ENCODE peak calls at places on chromosomes 13 and 19, in four cellular contexts. One of them, this sample, is unnamed.

GRCh38 chr13:75129331-75129730 is 352.6 kb downstream of the TBC1D4 start:
- DNase-seq in K562: no peak
- DNase-seq in GM12878: no peak
- DNase-seq in HepG2: no peak
- DNase-seq in this sample: no peak

GRCh38 chr13:20487927-20488326 is 37.7 kb downstream of the CRYL1 start:
- DNase-seq in HepG2: no peak
- DNase-seq in GM12878: no peak
- DNase-seq in K562: no peak
- DNase-seq in this sample: no peak

GRCh38 chr13:110914293-110915056 is 394 bp downstream of the ANKRD10 start:
- DNase-seq in K562: peak; percentile 77
- DNase-seq in GM12878: no peak
- DNase-seq in HepG2: peak; percentile 58
- DNase-seq in this sample: peak; percentile 60

GRCh38 chr13:111359237-111359915 is 38.9 kb downstream of the TEX29 start:
- DNase-seq in HepG2: no peak
- DNase-seq in K562: no peak
- DNase-seq in GM12878: no peak
- DNase-seq in this sample: no peak

GRCh38 chr13:114126789-114127472 is 5.5 kb downstream of the RASA3 start:
- DNase-seq in GM12878: no peak
- DNase-seq in HepG2: no peak
- DNase-seq in K562: no peak
- DNase-seq in this sample: no peak

GRCh38 chr13:29520671-29521070 is 74.8 kb downstream of the SLC7A1 start:
- DNase-seq in K562: no peak
- DNase-seq in HepG2: no peak
- DNase-seq in GM12878: no peak
- DNase-seq in this sample: no peak

GRCh38 chr13:37869756-37870488 is at the start of gene TRPC4:
- DNase-seq in GM12878: no peak
- DNase-seq in HepG2: peak; percentile 12
- DNase-seq in K562: peak; percentile 54
- DNase-seq in this sample: peak; percentile 68

GRCh38 chr13:36431204-36432105 is 840 bp upstream of the CCNA1 start:
- DNase-seq in GM12878: no peak
- DNase-seq in HepG2: no peak
- DNase-seq in K562: no peak
- DNase-seq in this sample: peak; percentile 39

GRCh38 chr19:35513975-35514809 is 743 bp upstream of the DMKN start:
- DNase-seq in HepG2: peak; percentile 25
- DNase-seq in K562: no peak
- DNase-seq in GM12878: no peak
- DNase-seq in this sample: no peak

GRCh38 chr19:56147307-56147706 is 6.2 kb downstream of the ZNF444 start:
- DNase-seq in GM12878: no peak
- DNase-seq in HepG2: no peak
- DNase-seq in K562: no peak
- DNase-seq in this sample: no peak

GRCh38 chr13:44140146-44140545 is 233.5 kb upstream of the SERP2 start:
- DNase-seq in K562: no peak
- DNase-seq in HepG2: peak; percentile 16
- DNase-seq in GM12878: no peak
- DNase-seq in this sample: no peak

GRCh38 chr19:46849610-46850009 is 1.0 kb downstream of the AP2S1 start:
- DNase-seq in HepG2: no peak
- DNase-seq in GM12878: no peak
- DNase-seq in K562: no peak
- DNase-seq in this sample: no peak

GRCh38 chr19:15758379-15758778 is 20.6 kb downstream of the OR10H3 start:
- DNase-seq in K562: no peak
- DNase-seq in HepG2: no peak
- DNase-seq in GM12878: no peak
- DNase-seq in this sample: no peak

GRCh38 chr13:60384911-60385310 is 12.1 kb upstream of the TDRD3 start:
- DNase-seq in GM12878: no peak
- DNase-seq in K562: no peak
- DNase-seq in HepG2: no peak
- DNase-seq in this sample: no peak

GRCh38 chr19:12736854-12737665 is at the start of gene GET3:
- DNase-seq in K562: peak; percentile 98
- DNase-seq in GM12878: peak; percentile 99
- DNase-seq in HepG2: peak; percentile 100
- DNase-seq in this sample: peak; percentile 91

GRCh38 chr13:46595136-46595917 is 42.4 kb downstream of the LRCH1 start:
- DNase-seq in GM12878: no peak
- DNase-seq in HepG2: no peak
- DNase-seq in K562: no peak
- DNase-seq in this sample: no peak

GRCh38 chr19:29320611-29321010 is 107.7 kb upstream of the UQCRFS1 start:
- DNase-seq in GM12878: no peak
- DNase-seq in K562: no peak
- DNase-seq in HepG2: no peak
- DNase-seq in this sample: no peak

GRCh38 chr13:52025475-52026245 is 1.2 kb downstream of the UTP14C start:
- DNase-seq in HepG2: peak; percentile 96
- DNase-seq in GM12878: no peak
- DNase-seq in K562: no peak
- DNase-seq in this sample: no peak

GRCh38 chr19:50792246-50792851 is 2.1 kb downstream of the ACP4 start:
- DNase-seq in K562: no peak
- DNase-seq in HepG2: no peak
- DNase-seq in GM12878: no peak
- DNase-seq in this sample: no peak

GRCh38 chr19:18995804-18996241 is 37.5 kb downstream of the SUGP2 start:
- DNase-seq in K562: peak; percentile 73
- DNase-seq in GM12878: no peak
- DNase-seq in HepG2: peak; percentile 57
- DNase-seq in this sample: peak; percentile 86

GRCh38 chr19:29771708-29772415 is 39.9 kb upstream of the CCNE1 start:
- DNase-seq in K562: peak; percentile 74
- DNase-seq in HepG2: peak; percentile 41
- DNase-seq in GM12878: no peak
- DNase-seq in this sample: peak; percentile 81

GRCh38 chr13:32639502-32640105 is 53.4 kb downstream of the PDS5B start:
- DNase-seq in GM12878: peak; percentile 15
- DNase-seq in HepG2: peak; percentile 50
- DNase-seq in K562: peak; percentile 62
- DNase-seq in this sample: peak; percentile 44

GRCh38 chr19:38850976-38851621 is 1.3 kb upstream of the HNRNPL start:
- DNase-seq in HepG2: no peak
- DNase-seq in K562: peak; percentile 80
- DNase-seq in GM12878: no peak
- DNase-seq in this sample: no peak

GRCh38 chr19:12237143-12237839 is 57.4 kb downstream of the ZNF44 start:
- DNase-seq in GM12878: no peak
- DNase-seq in HepG2: no peak
- DNase-seq in K562: no peak
- DNase-seq in this sample: no peak

GRCh38 chr13:49165798-49166752 is 54.1 kb upstream of the MLNR start:
- DNase-seq in K562: no peak
- DNase-seq in GM12878: no peak
- DNase-seq in HepG2: no peak
- DNase-seq in this sample: no peak

GRCh38 chr13:110617326-110618072 is 2.2 kb downstream of the NAXD start:
- DNase-seq in K562: peak; percentile 38
- DNase-seq in HepG2: peak; percentile 43
- DNase-seq in GM12878: no peak
- DNase-seq in this sample: no peak

GRCh38 chr19:32605544-32605943 is 24.6 kb downstream of the PDCD5 start:
- DNase-seq in GM12878: no peak
- DNase-seq in K562: no peak
- DNase-seq in HepG2: no peak
- DNase-seq in this sample: no peak

GRCh38 chr19:311813-312261 is 20.6 kb upstream of the PLPP2 start:
- DNase-seq in HepG2: no peak
- DNase-seq in K562: no peak
- DNase-seq in GM12878: no peak
- DNase-seq in this sample: no peak

GRCh38 chr19:5337886-5338595 is 2.6 kb downstream of the PTPRS start:
- DNase-seq in K562: no peak
- DNase-seq in GM12878: no peak
- DNase-seq in HepG2: no peak
- DNase-seq in this sample: no peak

GRCh38 chr13:110546933-110547332 is 14.6 kb downstream of the RAB20 start:
- DNase-seq in K562: peak; percentile 18
- DNase-seq in GM12878: no peak
- DNase-seq in HepG2: peak; percentile 80
- DNase-seq in this sample: no peak

GRCh38 chr19:7833225-7834156 is 3.5 kb downstream of the EVI5L start:
- DNase-seq in HepG2: peak; percentile 29
- DNase-seq in K562: peak; percentile 66
- DNase-seq in GM12878: no peak
- DNase-seq in this sample: no peak

GRCh38 chr13:47004022-47004421 is 107.2 kb upstream of the HTR2A start:
- DNase-seq in GM12878: no peak
- DNase-seq in K562: no peak
- DNase-seq in HepG2: no peak
- DNase-seq in this sample: no peak

GRCh38 chr13:47455581-47455980 is 545.5 kb downstream of the SUCLA2 start:
- DNase-seq in HepG2: no peak
- DNase-seq in GM12878: no peak
- DNase-seq in K562: no peak
- DNase-seq in this sample: no peak

GRCh38 chr19:5216141-5216847 is 124.3 kb downstream of the PTPRS start:
- DNase-seq in GM12878: peak; percentile 9
- DNase-seq in HepG2: no peak
- DNase-seq in K562: no peak
- DNase-seq in this sample: no peak

GRCh38 chr13:35732565-35732964 is 256.1 kb upstream of the MAB21L1 start:
- DNase-seq in GM12878: no peak
- DNase-seq in K562: no peak
- DNase-seq in HepG2: no peak
- DNase-seq in this sample: no peak

GRCh38 chr19:17330546-17331253 is 4.0 kb downstream of the ANO8 start:
- DNase-seq in HepG2: no peak
- DNase-seq in K562: no peak
- DNase-seq in GM12878: no peak
- DNase-seq in this sample: no peak
- TF ChIP-seq FOXK2 in HepG2: no peak
- TF ChIP-seq FOXK2 in K562: no peak
- TF ChIP-seq FOXK2 in GM12878: no peak
- TF ChIP-seq FOXK2 in this sample: no peak

DNA sequence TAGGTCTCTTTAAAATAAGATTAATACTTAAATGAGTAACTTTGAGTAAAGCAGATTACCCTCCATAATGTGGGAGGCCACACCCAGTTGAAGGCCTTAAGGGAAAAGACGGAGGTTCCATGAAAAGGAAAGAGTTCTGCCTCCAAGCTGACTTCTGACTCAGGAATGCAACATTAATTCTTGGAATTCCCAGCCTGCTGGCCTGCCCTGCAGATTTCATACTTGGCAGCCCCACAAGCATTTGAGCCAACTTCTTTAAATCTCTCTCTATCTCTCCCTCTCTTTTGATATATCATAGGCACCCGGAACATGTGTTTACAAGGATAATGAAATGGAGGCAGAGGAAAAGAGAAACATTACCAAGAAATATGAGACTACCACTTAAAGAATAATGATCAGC is 902.3 kb upstream of the MIR17HG start:
- DNase-seq in K562: no peak
- DNase-seq in GM12878: no peak
- DNase-seq in HepG2: no peak
- DNase-seq in this sample: no peak
- TF ChIP-seq FOXK2 in K562: no peak
- TF ChIP-seq FOXK2 in GM12878: no peak
- TF ChIP-seq FOXK2 in HepG2: no peak
- TF ChIP-seq FOXK2 in this sample: no peak

GRCh38 chr13:100273576-100273975 is 184.7 kb downstream of the PCCA start:
- DNase-seq in HepG2: no peak
- DNase-seq in GM12878: no peak
- DNase-seq in K562: no peak
- DNase-seq in this sample: no peak

GRCh38 chr13:100274942-100275506 is 186.1 kb downstream of the PCCA start:
- DNase-seq in HepG2: peak; percentile 3
- DNase-seq in GM12878: no peak
- DNase-seq in K562: peak; percentile 9
- DNase-seq in this sample: no peak

GRCh38 chr13:100266026-100266425 is 177.1 kb downstream of the PCCA start:
- DNase-seq in HepG2: no peak
- DNase-seq in GM12878: no peak
- DNase-seq in K562: no peak
- DNase-seq in this sample: no peak

GRCh38 chr13:100273138-100273537 is 184.2 kb downstream of the PCCA start:
- DNase-seq in K562: no peak
- DNase-seq in HepG2: no peak
- DNase-seq in GM12878: no peak
- DNase-seq in this sample: no peak

DNA sequence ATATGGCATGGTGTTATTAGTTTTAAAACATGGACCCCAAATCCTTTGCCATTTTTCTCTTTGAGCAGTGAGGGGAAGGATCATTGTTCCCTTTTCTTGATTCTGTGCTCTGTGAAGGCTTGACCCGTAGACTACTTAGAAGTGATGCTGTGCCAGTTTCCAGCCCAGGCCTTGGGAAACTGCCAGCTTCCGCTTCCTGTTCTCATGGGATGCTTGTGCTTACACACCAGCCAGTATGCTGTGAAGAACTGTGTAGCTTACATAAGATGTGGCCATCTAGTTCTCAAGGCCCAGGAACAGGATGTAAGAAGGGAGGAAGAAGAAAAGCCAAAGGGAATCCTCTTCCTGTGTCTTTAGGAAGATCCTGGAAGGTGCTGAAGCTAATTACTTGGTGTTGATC is 180.9 kb downstream of the PCCA start:
- DNase-seq in K562: no peak
- DNase-seq in HepG2: no peak
- DNase-seq in GM12878: no peak
- DNase-seq in this sample: no peak
- TF ChIP-seq FOXK2 in K562: no peak
- TF ChIP-seq FOXK2 in HepG2: no peak
- TF ChIP-seq FOXK2 in GM12878: no peak
- TF ChIP-seq FOXK2 in this sample: no peak

DNA sequence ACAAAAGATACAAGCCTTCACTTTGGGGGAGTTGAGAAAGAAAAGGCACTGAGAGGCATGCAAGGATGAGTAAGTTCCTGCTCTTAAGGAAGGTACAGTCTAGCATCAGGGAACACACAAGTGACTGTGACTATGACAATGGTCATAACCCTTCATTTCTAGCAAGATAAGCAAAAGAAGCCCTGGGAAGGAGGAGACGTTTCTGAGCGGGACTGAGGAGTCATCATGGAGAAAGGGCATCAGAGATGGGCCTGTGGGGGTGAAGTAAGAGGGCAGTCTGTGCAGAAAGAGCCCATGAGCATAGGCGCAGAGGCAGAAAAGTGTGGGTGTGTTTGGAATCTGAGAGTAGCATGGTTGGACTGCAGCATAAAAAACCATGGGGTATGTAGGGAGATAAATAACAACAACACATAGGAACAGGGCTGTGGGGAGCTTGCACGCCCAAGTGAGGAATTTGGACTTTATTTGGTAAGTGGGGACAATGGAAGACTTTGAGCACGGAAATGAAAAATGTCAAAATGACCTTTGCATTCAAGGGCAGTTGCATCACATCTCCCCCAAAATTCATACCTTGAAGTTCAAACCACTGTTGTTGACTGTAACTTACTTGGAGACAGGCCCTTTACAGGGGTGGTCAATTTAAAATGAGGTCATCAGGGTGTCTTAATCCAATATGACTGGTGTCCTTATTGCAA is 86.7 kb downstream of the MBNL2 start:
- DNase-seq in GM12878: no peak
- DNase-seq in HepG2: peak; percentile 48
- DNase-seq in K562: peak; percentile 9
- DNase-seq in this sample: no peak
- TF ChIP-seq FOXK2 in GM12878: no peak
- TF ChIP-seq FOXK2 in HepG2: no peak
- TF ChIP-seq FOXK2 in K562: no peak
- TF ChIP-seq FOXK2 in this sample: no peak